ENCODE peak calls at places on chromosomes 16 and 17, in nine cellular contexts. R is HCT116, Z is body of pancreas, X is uterus, A is tibial nerve, Y is stomach, W is right lobe of liver, H is A549, M is heart left ventricle. Q is an unnamed sample.

GRCh38 chr17:77634710-77635109 is 323.8 kb upstream of the TNRC6C start:
- DNase-seq in R (no peak), Z (no peak), X (no peak), A (no peak), Y (no peak), W (no peak), H (no peak), M (no peak), Q (no peak)

GRCh38 chr16:11107781-11108465 is 148.1 kb downstream of the SOCS1 start:
- DNase-seq in R (no peak), Z (no peak), X (no peak), A (no peak), Y (no peak), W (no peak), H (no peak), M (no peak), Q (no peak)

GRCh38 chr17:41437769-41438168 is 3.0 kb downstream of the KRT38 start:
- DNase-seq in R (no peak), Z (no peak), X (no peak), A (no peak), Y (no peak), W (no peak), H (no peak), M (no peak), Q (no peak)

GRCh38 chr17:28807925-28808641 is 34.5 kb downstream of the FAM222B start:
- DNase-seq in R (peak), Z (no peak), X (no peak), A (no peak), Y (no peak), W (no peak), H (peak), M (no peak), Q (peak)

GRCh38 chr16:4115209-4115940 is 867 bp downstream of the ADCY9 start:
- DNase-seq in R (no peak), Z (peak), X (peak), A (no peak), Y (peak), W (peak), H (peak), M (peak), Q (peak)

GRCh38 chr17:82545071-82545462 is 25.5 kb downstream of the FOXK2 start:
- DNase-seq in R (no peak), Z (no peak), X (peak), A (no peak), Y (no peak), W (no peak), H (no peak), M (no peak), Q (no peak)

GRCh38 chr17:79741751-79742588 is 11.2 kb downstream of the ENPP7 start:
- DNase-seq in R (peak), Z (peak), X (peak), A (peak), Y (peak), W (peak), H (peak), M (peak), Q (peak)

GRCh38 chr17:604719-605118 is 109.9 kb downstream of the VPS53 start:
- DNase-seq in R (no peak), Z (no peak), X (no peak), A (no peak), Y (no peak), W (no peak), H (no peak), M (no peak), Q (no peak)

GRCh38 chr17:10226930-10227695 is 28.7 kb upstream of the GAS7 start:
- DNase-seq in R (peak), Z (peak), X (peak), A (no peak), Y (peak), W (peak), H (peak), M (peak), Q (peak)

GRCh38 chr17:42985225-42985624 is 4.9 kb downstream of the RUNDC1 start:
- DNase-seq in R (no peak), Z (no peak), X (no peak), A (no peak), Y (no peak), W (no peak), H (no peak), M (no peak), Q (no peak)

GRCh38 chr17:57572062-57572461 is 173.0 kb downstream of the CCDC182 start:
- DNase-seq in R (no peak), Z (no peak), X (no peak), A (no peak), Y (no peak), W (no peak), H (no peak), M (no peak), Q (no peak)

GRCh38 chr17:76546556-76547182 is 6.8 kb downstream of the PRCD start:
- DNase-seq in R (no peak), Z (no peak), X (no peak), A (no peak), Y (peak), W (no peak), H (no peak), M (no peak), Q (no peak)

GRCh38 chr17:8015957-8016631 is 13.7 kb downstream of the GUCY2D start:
- DNase-seq in R (no peak), Z (peak), X (no peak), A (no peak), Y (peak), W (peak), H (no peak), M (no peak), Q (peak)

GRCh38 chr16:81558444-81559175 is 114.0 kb downstream of the CMIP start:
- DNase-seq in R (no peak), Z (peak), X (no peak), A (no peak), Y (peak), W (no peak), H (peak), M (no peak), Q (peak)
- TF ChIP-seq POLR2A in R (no peak), Z (peak), X (no peak), A (no peak), Y (no peak), W (no peak), H (no peak), M (no peak), Q (no peak)

DNA sequence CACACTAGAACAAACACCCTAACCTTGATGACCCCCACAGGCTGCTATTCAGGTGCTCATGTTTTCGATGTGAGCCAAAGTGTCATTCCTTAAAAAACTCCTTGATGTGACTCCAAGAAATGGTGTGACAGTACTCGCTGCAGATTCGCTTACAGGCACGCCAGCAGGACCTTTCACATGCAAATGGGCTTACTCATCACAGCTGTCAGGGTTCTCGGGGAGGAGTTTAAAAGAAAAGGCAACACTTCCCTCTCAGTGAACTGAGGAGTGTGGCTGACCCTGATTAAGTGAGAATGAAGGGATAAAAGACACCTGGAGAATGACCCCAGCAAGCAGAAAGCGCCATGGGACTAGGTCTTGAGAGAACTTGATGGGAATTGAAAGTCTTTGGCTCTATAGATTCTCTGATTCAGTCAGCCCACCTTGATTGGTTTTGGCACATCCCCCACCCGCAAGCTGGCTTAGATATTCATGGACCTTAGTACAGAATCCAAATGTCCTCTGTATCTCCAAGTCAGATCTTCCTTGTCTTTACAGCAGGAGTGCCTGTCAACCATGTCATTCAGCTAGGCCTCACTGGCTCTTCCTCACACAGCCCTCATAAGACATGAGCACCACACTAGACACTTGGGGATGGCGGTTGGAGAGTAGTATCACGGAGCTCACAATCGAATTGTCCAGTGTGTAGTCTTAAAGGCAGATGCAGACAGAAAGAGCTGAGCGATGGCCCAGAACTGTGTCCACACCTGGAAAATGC is 82.6 kb downstream of the HIC1 start:
- DNase-seq in R (peak), Z (peak), X (no peak), A (no peak), Y (no peak), W (no peak), H (no peak), M (no peak), Q (peak)
- H3K27ac ChIP-seq in R (no peak), Z (no peak), X (peak), A (no peak), Y (peak), W (no peak), H (no peak), M (no peak), Q (no peak)

GRCh38 chr16:87952751-87953150 is 1.5 kb downstream of the BANP start:
- DNase-seq in R (no peak), Z (no peak), X (no peak), A (no peak), Y (no peak), W (no peak), H (no peak), M (no peak), Q (no peak)

GRCh38 chr16:87954361-87954760 is 3.1 kb downstream of the BANP start:
- DNase-seq in R (no peak), Z (no peak), X (no peak), A (no peak), Y (peak), W (no peak), H (no peak), M (no peak), Q (no peak)

GRCh38 chr16:87951550-87952538 is 610 bp downstream of the BANP start:
- DNase-seq in R (no peak), Z (no peak), X (no peak), A (no peak), Y (no peak), W (peak), H (no peak), M (peak), Q (no peak)

GRCh38 chr16:87954826-87955225 is 3.6 kb downstream of the BANP start:
- DNase-seq in R (no peak), Z (peak), X (no peak), A (no peak), Y (no peak), W (no peak), H (no peak), M (no peak), Q (no peak)

GRCh38 chr16:87953308-87954208 is 2.3 kb downstream of the BANP start:
- DNase-seq in R (no peak), Z (no peak), X (no peak), A (no peak), Y (no peak), W (no peak), H (no peak), M (no peak), Q (no peak)
- TF ChIP-seq POLR2A in R (peak), Z (peak), X (no peak), A (no peak), Y (no peak), W (no peak), H (no peak), M (no peak), Q (no peak)

GRCh38 chr16:19777061-19777460 is 59.0 kb downstream of the IQCK start:
- DNase-seq in R (no peak), Z (no peak), X (no peak), A (no peak), Y (no peak), W (no peak), H (no peak), M (no peak), Q (no peak)
- H3K27ac ChIP-seq in R (no peak), Z (no peak), X (peak), A (peak), Y (no peak), W (no peak), H (no peak), M (no peak), Q (no peak)

GRCh38 chr17:36851230-36851629 is 86.0 kb upstream of the LHX1 start:
- DNase-seq in R (no peak), Z (no peak), X (no peak), A (no peak), Y (no peak), W (no peak), H (peak), M (no peak), Q (no peak)

GRCh38 chr17:36848008-36848902 is 89.0 kb upstream of the LHX1 start:
- DNase-seq in R (no peak), Z (no peak), X (no peak), A (no peak), Y (no peak), W (no peak), H (no peak), M (no peak), Q (no peak)

GRCh38 chr17:36847293-36847645 is 90.0 kb upstream of the LHX1 start:
- DNase-seq in R (no peak), Z (no peak), X (no peak), A (no peak), Y (no peak), W (no peak), H (no peak), M (no peak), Q (no peak)

GRCh38 chr17:36850794-36851193 is 86.5 kb upstream of the LHX1 start:
- DNase-seq in R (peak), Z (no peak), X (no peak), A (no peak), Y (no peak), W (no peak), H (peak), M (no peak), Q (no peak)

DNA sequence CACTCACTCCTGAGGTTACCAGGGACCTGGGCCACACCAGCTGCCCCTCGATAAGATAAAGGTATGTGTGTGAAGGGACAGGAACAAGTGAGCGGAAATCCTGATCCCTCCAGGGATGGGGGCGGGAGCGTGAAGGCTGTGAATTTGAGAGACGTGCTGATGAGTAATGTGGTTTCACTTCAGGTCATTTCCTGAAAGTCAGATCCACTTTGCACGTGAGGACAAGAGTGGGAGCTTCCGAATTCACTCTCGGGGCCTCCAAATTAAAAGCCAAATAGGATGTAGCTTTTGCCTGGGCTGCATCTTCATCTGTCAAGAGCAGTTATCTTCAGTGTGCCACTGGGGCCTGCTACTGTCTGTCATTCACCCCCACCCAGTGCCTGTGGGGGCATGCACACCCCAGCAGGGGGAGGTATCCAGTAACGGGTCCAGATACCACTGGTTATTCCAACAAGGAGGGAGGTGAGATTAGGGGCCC is 87.4 kb upstream of the LHX1 start:
- DNase-seq in R (peak), Z (no peak), X (no peak), A (no peak), Y (no peak), W (no peak), H (peak), M (no peak), Q (no peak)
- TF ChIP-seq POLR2A in R (no peak), Z (no peak), X (no peak), A (no peak), Y (no peak), W (no peak), H (no peak), M (no peak), Q (no peak)

GRCh38 chr16:89334050-89334449 is 116.5 kb downstream of the ZNF778 start:
- DNase-seq in R (no peak), Z (no peak), X (no peak), A (no peak), Y (no peak), W (peak), H (no peak), M (no peak), Q (no peak)
- H3K27ac ChIP-seq in R (peak), Z (peak), X (peak), A (peak), Y (peak), W (no peak), H (no peak), M (peak), Q (no peak)

DNA sequence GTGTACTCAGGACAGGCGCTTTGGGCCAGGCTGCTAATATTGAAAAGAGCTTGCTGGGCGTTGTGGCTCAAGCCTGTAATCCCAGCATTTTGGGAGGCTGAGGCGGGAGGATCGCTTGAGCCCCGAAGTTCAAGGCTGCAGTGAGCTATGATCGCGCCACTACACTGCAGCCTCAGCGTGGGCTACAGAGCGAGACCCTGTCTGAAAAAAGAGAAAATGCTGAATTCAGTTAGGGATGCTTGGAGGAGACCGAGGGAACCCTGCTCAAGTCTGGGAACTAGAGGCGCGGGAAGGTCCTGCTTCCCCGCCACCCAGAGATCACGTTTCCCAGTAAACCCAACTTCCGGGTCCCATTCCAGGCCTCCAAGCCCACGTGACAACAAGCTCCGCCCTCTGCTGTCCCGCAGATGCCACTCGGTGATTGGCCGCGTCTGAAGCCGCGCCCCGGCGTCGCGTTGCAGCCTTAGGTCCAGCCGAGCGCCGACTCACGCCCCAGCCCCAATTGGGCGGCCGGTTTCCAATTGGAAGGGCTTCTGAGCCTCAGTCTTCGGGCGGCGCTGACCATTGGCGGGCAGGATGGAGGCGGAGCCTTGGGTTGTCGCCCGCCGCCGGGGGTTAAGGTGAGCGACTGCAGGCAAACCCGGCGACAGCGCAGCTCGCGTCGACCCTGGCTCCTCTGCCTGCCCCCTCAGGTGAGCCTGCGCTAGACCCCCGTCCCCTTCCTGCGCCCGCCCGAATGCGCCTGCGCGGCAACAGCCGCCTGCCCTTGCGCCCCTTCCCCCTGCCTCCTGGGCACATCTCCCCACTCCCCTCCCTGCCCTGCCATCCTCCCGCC is at the start of gene PHKG2:
- DNase-seq in R (peak), Z (peak), X (peak), A (peak), Y (peak), W (peak), H (peak), M (peak), Q (peak)
- TF ChIP-seq POLR2A in R (peak), Z (peak), X (peak), A (no peak), Y (no peak), W (peak), H (peak), M (no peak), Q (peak)

GRCh38 chr16:81493755-81494433 is 49.3 kb downstream of the CMIP start:
- DNase-seq in R (peak), Z (peak), X (no peak), A (no peak), Y (peak), W (peak), H (peak), M (no peak), Q (peak)
- H3K27ac ChIP-seq in R (peak), Z (peak), X (peak), A (peak), Y (peak), W (peak), H (peak), M (peak), Q (peak)

GRCh38 chr17:2042355-2042929 is 620 bp downstream of the OVCA2 start:
- DNase-seq in R (no peak), Z (no peak), X (peak), A (no peak), Y (no peak), W (no peak), H (peak), M (no peak), Q (no peak)
- TF ChIP-seq POLR2A in R (no peak), Z (no peak), X (no peak), A (no peak), Y (no peak), W (no peak), H (no peak), M (no peak), Q (no peak)

GRCh38 chr16:69397821-69398521 is 12.2 kb upstream of the TERF2 start:
- DNase-seq in R (peak), Z (peak), X (peak), A (no peak), Y (no peak), W (no peak), H (peak), M (peak), Q (no peak)

GRCh38 chr16:69396187-69397061 is 10.6 kb upstream of the TERF2 start:
- DNase-seq in R (peak), Z (peak), X (peak), A (peak), Y (peak), W (peak), H (peak), M (peak), Q (peak)

GRCh38 chr16:69399361-69399760 is 13.6 kb upstream of the TERF2 start:
- DNase-seq in R (no peak), Z (no peak), X (no peak), A (no peak), Y (no peak), W (no peak), H (no peak), M (no peak), Q (no peak)

GRCh38 chr16:69393898-69394849 is 8.4 kb upstream of the TERF2 start:
- DNase-seq in R (no peak), Z (no peak), X (no peak), A (no peak), Y (no peak), W (no peak), H (no peak), M (no peak), Q (no peak)

DNA sequence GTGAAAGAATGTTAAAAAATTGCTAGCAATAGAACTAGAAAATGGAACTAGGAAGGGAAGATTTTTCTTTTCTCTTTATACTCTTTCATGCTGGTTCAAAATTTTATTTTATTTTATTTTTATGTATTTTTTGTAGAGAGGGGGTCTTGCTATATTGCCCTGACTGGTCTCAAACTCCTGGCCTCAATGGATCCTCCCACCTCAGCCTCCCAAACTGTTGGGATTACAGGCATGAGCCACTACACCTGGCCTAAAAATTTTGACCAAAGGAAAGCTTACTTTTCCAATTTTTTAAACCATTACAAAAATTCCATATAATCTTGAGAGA is 10.0 kb upstream of the TERF2 start:
- DNase-seq in R (no peak), Z (no peak), X (no peak), A (no peak), Y (no peak), W (no peak), H (no peak), M (no peak), Q (no peak)
- H3K27ac ChIP-seq in R (peak), Z (peak), X (peak), A (peak), Y (peak), W (peak), H (peak), M (peak), Q (peak)

Q was measured in prostate gland.